ENCODE peak calls at places on chromosome 10, in five cellular contexts. V is CD8-positive, alpha-beta memory T cell; Z is MM.1S; N is fibroblast of lung; X is small intestine. U is an unnamed sample.

GRCh38 chr10:89458289-89458688 is 43.9 kb downstream of the IFIT5 start:
- DNase-seq in V (no peak), X (no peak), Z (no peak), N (peak; percentile 90), U (no peak)

GRCh38 chr10:109956454-109957091 is 33.3 kb upstream of the XPNPEP1 start:
- DNase-seq in Z (peak; percentile 35), X (peak; percentile 56), N (peak; percentile 43), V (no peak), U (no peak)

GRCh38 chr10:77907900-77908717 is 18.4 kb downstream of the DLG5 start:
- DNase-seq in X (no peak), N (no peak), Z (no peak), V (no peak), U (no peak)

GRCh38 chr10:7483848-7484247 is 73.0 kb upstream of the SFMBT2 start:
- DNase-seq in V (peak; percentile 56), N (no peak), X (no peak), Z (no peak), U (no peak)

GRCh38 chr10:2256241-2256640 is 518.9 kb upstream of the ADARB2 start:
- DNase-seq in V (no peak), Z (no peak), X (no peak), N (no peak), U (no peak)

GRCh38 chr10:37381271-37381670 is 255.9 kb downstream of the ANKRD30A start:
- DNase-seq in V (no peak), X (no peak), N (no peak), Z (no peak), U (no peak)

GRCh38 chr10:51649064-51649463 is 50.3 kb downstream of the CSTF2T start:
- DNase-seq in N (peak; percentile 1), V (no peak), X (no peak), Z (no peak), U (no peak)

GRCh38 chr10:343231-344215 is 208.3 kb downstream of the ZMYND11 start:
- DNase-seq in V (no peak), Z (no peak), X (no peak), N (no peak), U (no peak)

GRCh38 chr10:18005781-18006456 is 54.2 kb downstream of the SLC39A12 start:
- DNase-seq in X (no peak), Z (no peak), N (peak; percentile 84), V (no peak), U (no peak)

GRCh38 chr10:101411598-101411997 is 57.6 kb downstream of the BTRC start:
- DNase-seq in N (no peak), V (no peak), X (no peak), Z (no peak), U (no peak)
- H3K27ac ChIP-seq in N (no peak overlapping the region), V (no peak overlapping the region), X (no peak overlapping the region), Z (no peak overlapping the region), U (no peak overlapping the region)

DNA sequence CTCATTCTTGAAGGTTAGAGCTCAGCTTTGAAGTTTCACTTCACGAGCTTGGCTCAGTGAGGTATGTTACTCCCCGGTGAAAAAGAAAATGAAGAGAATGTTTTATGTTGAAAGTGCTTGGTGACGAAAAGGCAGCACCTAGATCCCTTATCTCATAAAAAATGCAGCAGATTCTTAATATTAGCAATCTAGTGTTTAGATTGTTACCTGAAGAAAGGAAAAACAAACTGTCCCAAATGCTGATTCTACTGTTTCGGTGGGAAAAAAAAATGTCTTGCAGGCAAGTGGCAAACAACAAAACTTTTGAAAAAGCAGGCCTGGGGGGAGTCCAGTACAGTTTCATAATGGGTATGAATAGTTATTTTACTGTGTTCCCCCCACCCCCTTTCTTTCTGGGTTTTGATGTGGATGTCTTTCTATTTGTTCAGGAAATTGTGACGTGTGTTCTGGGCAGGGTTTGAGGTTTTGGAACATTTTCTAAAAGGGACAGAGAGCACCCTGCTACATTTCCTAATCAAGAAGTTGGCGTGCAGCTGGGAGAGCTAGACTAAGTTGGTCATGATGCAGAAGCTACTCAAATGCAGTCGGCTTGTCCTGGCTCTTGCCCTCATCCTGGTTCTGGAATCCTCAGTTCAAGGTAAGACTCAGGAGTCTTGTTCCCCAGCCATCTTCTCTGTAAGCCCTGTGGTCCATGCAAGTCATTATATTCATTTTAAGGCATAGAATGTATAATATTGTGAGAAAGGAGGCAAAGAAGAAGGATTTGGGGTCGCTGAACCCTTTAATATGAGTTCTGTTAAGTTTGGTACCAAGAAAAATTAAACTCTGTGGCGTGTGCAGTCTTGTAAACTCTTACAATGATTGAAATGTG is at the start of gene SRGN:
- DNase-seq in Z (peak; percentile 97), N (peak; percentile 67), X (peak; percentile 76), V (peak; percentile 90), U (peak; percentile 81)
- H3K4me3 ChIP-seq in Z (peak within 1 kb of the TSS; percentile 77), N (peak within 1 kb of the TSS; percentile 1), X (peak within 1 kb of the TSS; percentile 19), V (peak within 1 kb of the TSS; percentile 87), U (peak within 1 kb of the TSS; percentile 17)

GRCh38 chr10:44969854-44970253 is 8.8 kb downstream of the DEPP1 start:
- DNase-seq in X (no peak), V (no peak), Z (no peak), N (no peak), U (no peak)
- H3K4me1 ChIP-seq in X (peaks cover 8% of the 10 kb centered on the region), V (peaks cover 48% of the 10 kb centered on the region), Z (peaks cover 61% of the 10 kb centered on the region), N (peaks cover 3% of the 10 kb centered on the region), U (peaks cover 4% of the 10 kb centered on the region)

DNA sequence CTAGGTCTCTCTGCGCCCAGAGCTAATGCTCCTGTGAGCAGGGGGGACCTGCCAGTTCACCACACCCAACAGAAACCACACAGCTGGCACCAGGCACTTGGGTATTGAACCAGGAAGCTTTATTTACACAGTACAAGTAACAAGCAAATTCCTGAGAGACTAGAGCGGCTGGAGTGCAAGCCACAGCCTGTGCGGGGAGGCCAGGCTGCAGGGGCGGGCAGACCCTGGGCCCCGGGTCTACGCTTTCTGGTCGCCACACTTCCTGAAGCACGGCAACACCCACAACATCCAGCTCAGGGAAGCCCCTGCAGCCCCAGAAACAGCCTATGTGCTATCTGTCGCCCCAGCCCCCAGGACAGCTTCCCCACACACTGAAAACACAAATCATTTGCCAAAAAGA is 125.0 kb downstream of the FAM53B start:
- DNase-seq in X (no peak), V (peak; percentile 43), N (peak; percentile 28), Z (no peak), U (no peak)
- H3K27ac ChIP-seq in X (peak overlapping the region; percentile 41), V (no peak overlapping the region), N (no peak overlapping the region), Z (no peak overlapping the region), U (peak overlapping the region; percentile 17)

GRCh38 chr10:10911035-10911434 is 106.6 kb upstream of the CELF2 start:
- DNase-seq in V (no peak), Z (no peak), X (no peak), N (no peak), U (no peak)
- H3K4me3 ChIP-seq in V (no peak overlapping the region), Z (no peak overlapping the region), X (no peak overlapping the region), N (no peak overlapping the region), U (no peak overlapping the region)

GRCh38 chr10:72260588-72261322 is 13.0 kb upstream of the DDIT4 start:
- DNase-seq in V (peak; percentile 83), Z (peak; percentile 92), N (peak; percentile 56), X (peak; percentile 85), U (peak; percentile 90)

GRCh38 chr10:72259491-72260214 is 14.1 kb upstream of the DDIT4 start:
- DNase-seq in V (no peak), X (no peak), N (peak; percentile 47), Z (no peak), U (no peak)

GRCh38 chr10:72263613-72264241 is 10.0 kb upstream of the DDIT4 start:
- DNase-seq in X (peak; percentile 92), Z (peak; percentile 92), V (peak; percentile 60), N (no peak), U (peak; percentile 77)

GRCh38 chr10:72260215-72260587 is 13.5 kb upstream of the DDIT4 start:
- DNase-seq in V (no peak), Z (no peak), X (peak; percentile 51), N (no peak), U (peak; percentile 20)

DNA sequence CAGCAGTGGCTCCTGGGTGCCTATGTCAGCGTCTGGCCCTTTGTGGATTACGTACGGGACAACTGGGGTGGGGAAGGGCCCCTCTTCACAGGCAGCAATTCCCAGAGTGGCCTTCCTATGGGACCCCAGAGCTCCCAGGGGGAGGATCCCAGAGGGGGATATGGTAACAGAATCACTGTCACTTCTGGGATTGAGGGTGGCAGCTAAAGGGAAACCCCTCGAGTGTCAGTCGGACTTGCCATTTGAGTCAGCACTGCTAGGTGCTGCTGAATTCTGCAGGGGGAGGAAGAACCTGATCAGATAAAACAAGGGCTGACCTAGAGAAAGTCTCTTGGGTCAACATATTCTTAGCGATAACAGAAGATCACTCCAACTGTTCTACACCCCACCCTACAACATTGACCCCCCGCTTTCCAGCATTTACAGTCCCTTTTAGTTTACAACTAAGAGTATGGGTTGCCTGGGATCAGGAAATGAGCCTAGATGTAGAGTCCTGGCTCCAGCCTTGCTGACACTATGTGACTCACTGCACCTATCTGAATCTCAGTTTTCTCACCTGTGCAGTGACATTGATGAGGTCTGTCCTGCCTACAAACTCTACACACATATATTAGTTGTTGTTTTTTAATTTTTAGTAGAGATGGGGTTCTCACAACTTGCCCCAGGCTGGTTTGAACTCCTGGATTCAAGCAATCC is 12.3 kb upstream of the DDIT4 start:
- DNase-seq in N (no peak), V (no peak), X (peak; percentile 79), Z (peak; percentile 76), U (peak; percentile 35)
- H3K4me1 ChIP-seq in N (peaks cover 20% of the 10 kb centered on the region), V (peaks cover 80% of the 10 kb centered on the region), X (peaks cover 5% of the 10 kb centered on the region), Z (peaks cover 64% of the 10 kb centered on the region), U (peaks cover 55% of the 10 kb centered on the region)

DNA sequence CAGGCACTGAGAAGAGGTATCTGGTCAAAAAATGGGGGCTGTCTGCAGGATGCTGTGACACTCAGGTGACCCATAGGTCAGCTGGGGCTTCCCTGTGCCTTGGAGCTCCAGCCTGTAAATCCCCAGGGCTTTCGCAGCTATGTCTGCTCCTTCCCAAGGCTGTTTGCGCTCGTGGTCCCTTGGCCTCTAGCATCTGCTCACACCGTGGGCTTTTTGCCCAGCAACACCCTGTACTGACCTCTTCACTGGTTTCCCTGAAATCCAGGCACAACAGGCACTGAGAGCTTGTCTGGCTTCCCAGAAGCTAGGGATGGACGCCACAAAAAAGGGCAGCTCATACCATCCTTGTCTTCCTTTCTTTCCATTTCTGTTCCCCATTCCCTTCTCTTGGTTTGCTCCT is 280.3 kb upstream of the HABP2 start:
- DNase-seq in N (no peak), X (no peak), Z (no peak), V (no peak), U (no peak)
- H3K27ac ChIP-seq in N (no peak overlapping the region), X (no peak overlapping the region), Z (no peak overlapping the region), V (no peak overlapping the region), U (no peak overlapping the region)